ENCODE peak calls at places on chromosomes 2 and 18, in seven cellular contexts. Y, E, D, R, H, P and W are unnamed samples.

GRCh38 chr2:174591740-174592139 is 5.9 kb downstream of the WIPF1 start:
- DNase-seq in Y (no peak), E (no peak), D (no peak), R (no peak), H (no peak), P (no peak), W (no peak)

GRCh38 chr2:240769096-240769495 is 50.9 kb downstream of the KIF1A start:
- DNase-seq in Y (no peak), E (no peak), D (no peak), R (no peak), H (no peak), P (no peak), W (no peak)

GRCh38 chr2:112627060-112628040 is 18.4 kb upstream of the SLC20A1 start:
- DNase-seq in Y (peak; percentile 97), E (no peak), D (no peak), R (no peak), H (no peak), P (no peak), W (no peak)

GRCh38 chr18:7683753-7684152 is 116.6 kb downstream of the PTPRM start:
- DNase-seq in Y (no peak), E (no peak), D (no peak), R (no peak), H (no peak), P (no peak), W (no peak)

GRCh38 chr2:152558174-152559091 is 158.8 kb downstream of the PRPF40A start:
- DNase-seq in Y (peak; percentile 87), E (no peak), D (no peak), R (no peak), H (no peak), P (no peak), W (no peak)

GRCh38 chr2:10057231-10058107 is 14.1 kb downstream of the KLF11 start:
- DNase-seq in Y (peak; percentile 75), E (peak; percentile 81), D (peak; percentile 95), R (peak; percentile 79), H (peak; percentile 69), P (no peak), W (peak; percentile 75)

GRCh38 chr18:58578835-58579560 is 49.9 kb downstream of the ALPK2 start:
- DNase-seq in Y (peak; percentile 86), E (no peak), D (peak; percentile 30), R (no peak), H (no peak), P (no peak), W (no peak)

GRCh38 chr2:120109186-120110061 is 96.5 kb downstream of the EPB41L5 start:
- DNase-seq in Y (peak; percentile 34), E (no peak), D (peak; percentile 8), R (no peak), H (no peak), P (no peak), W (no peak)

GRCh38 chr2:3519255-3520190 is at the start of gene ADI1:
- DNase-seq in Y (peak; percentile 74), E (peak; percentile 89), D (peak; percentile 94), R (peak; percentile 79), H (no peak), P (peak; percentile 75), W (peak; percentile 96)

GRCh38 chr2:3516831-3517230 is 2.5 kb downstream of the ADI1 start:
- DNase-seq in Y (no peak), E (no peak), D (peak; percentile 2), R (no peak), H (no peak), P (no peak), W (no peak)

GRCh38 chr2:3517948-3518495 is 1.3 kb downstream of the ADI1 start:
- DNase-seq in Y (no peak), E (no peak), D (no peak), R (no peak), H (no peak), P (no peak), W (no peak)

GRCh38 chr2:3520591-3520990 is 1.3 kb upstream of the ADI1 start:
- DNase-seq in Y (no peak), E (no peak), D (peak; percentile 7), R (no peak), H (no peak), P (no peak), W (no peak)

GRCh38 chr2:3518496-3519254 is 656 bp downstream of the ADI1 start:
- DNase-seq in Y (peak; percentile 95), E (peak; percentile 95), D (peak; percentile 100), R (peak; percentile 95), H (peak; percentile 100), P (peak; percentile 94), W (peak; percentile 99)
- TF ChIP-seq CTCF in Y (no peak), E (no peak), D (no peak), R (peak; percentile 4), H (no peak), P (peak; percentile 20), W (no peak)

DNA sequence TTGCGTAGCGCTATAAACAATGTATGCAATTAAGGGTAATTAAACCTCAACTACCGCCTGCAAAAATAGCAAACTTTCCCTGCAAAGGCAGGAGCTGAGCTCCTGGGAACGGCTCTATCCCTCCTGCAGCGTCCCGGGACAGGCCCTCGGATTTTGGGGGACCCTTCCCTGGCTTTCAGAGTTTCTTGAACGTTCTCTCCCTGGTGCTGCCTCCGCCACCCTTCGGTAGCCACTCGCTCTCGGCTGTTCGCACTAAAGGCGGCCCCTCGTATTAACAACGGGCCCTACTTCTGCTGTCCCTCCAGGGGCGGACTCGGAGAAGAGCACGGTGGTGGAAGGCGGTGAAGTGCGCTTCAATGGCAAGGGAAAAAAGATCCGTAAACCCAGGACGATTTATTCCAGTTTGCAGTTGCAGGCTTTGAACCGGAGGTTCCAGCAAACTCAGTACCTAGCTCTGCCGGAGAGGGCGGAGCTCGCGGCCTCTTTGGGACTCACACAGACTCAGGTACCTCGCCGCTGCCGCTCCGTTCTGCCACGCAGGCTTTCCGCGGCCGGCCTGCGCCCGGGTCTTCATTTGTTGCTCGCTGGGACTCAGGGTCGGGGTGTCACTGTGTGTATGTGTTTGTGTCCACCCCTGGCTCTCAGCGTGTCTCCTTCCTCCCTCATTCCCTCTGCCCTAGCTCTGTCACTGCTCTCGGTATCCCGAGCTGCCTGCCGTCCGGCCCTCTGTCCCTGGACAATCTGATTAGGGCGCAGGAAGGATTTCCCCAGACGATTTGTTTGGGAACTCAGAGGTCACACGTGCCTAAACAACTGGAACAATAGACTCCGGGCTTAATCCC is 1.3 kb downstream of the DLX1 start:
- DNase-seq in Y (no peak), E (peak; percentile 60), D (peak; percentile 55), R (no peak), H (peak; percentile 65), P (no peak), W (no peak)
- TF ChIP-seq CTCF in Y (no peak), E (no peak), D (peak; percentile 25), R (no peak), H (peak; percentile 18), P (no peak), W (peak; percentile 56)

GRCh38 chr2:6214471-6214870 is 522.3 kb downstream of the SOX11 start:
- DNase-seq in Y (no peak), E (no peak), D (no peak), R (no peak), H (no peak), P (no peak), W (no peak)
- TF ChIP-seq CTCF in Y (no peak), E (no peak), D (no peak), R (no peak), H (no peak), P (no peak), W (peak; percentile 59)

DNA sequence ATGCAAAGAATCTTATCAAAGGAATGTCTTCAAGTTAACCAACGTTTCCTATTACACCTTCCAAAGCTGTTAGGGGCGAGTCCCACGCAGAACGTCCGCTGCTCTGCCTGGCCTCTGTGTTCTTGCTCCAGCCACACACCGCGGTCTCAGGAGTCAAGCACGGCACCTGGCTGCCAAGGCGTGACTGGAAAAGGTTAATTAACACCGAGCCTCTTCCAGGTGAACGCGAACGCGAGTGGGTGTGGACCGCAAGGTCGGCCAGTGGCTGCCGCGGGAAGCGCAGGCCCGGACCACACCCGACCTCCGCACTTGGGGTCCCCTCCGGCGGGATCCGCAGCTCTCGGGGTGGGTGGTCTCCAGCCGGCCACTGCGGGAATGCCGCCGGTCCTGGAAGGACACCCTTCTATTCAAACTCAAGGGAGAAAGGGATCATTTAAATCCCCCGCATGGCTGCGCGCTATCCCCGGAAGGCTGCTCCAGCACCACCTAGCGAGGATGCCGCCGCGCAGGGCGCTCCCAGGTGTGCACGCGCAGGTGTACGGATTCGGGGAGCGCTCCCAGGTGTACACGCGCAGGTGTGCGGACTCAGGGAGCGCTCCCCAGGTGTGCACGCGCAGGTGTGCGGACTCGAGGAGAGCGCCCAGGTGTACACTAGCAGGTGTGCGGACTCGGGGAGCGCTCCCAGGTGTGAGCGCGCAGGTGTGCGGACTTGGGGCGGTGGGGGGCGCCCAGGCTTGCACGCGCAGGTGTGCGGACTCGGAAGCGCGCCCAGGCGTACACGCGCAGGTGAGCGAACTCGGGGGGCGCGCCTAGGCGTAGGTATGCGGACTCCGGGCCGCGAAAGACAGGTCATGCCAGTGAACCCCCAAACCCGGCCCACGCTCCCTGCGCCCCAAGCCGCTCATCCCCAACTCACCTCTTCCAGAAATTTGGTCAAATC is 662 bp downstream of the CYB5A start:
- DNase-seq in Y (no peak), E (peak; percentile 60), D (no peak), R (peak; percentile 43), H (peak; percentile 50), P (peak; percentile 67), W (no peak)
- TF ChIP-seq CTCF in Y (no peak), E (no peak), D (no peak), R (no peak), H (no peak), P (peak; percentile 31), W (no peak)

DNA sequence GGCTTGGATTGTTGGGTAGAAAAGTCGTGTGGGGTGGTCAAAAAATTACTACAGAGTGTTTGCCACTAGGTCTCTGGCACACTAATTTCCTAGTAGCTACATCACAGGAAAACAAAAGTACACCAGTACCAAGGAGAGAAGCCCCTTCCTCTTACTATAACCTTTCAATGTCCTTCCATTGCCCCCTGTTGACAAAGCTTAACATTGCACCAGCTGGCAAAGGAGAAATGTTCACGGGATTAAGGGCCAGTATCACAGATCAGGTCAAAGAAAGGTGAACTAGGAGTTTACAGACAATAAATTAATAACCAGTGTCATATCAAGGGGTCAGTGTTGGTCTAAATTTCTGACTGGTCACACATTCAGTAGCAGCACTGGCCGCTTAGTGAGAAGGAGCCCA is 1139.6 kb upstream of the FAM98A start:
- DNase-seq in Y (no peak), E (no peak), D (peak; percentile 39), R (no peak), H (peak; percentile 25), P (no peak), W (no peak)
- TF ChIP-seq CTCF in Y (no peak), E (no peak), D (peak; percentile 65), R (peak; percentile 17), H (peak; percentile 54), P (no peak), W (no peak)

GRCh38 chr18:44594779-44595467 is 85.8 kb upstream of the SETBP1 start:
- DNase-seq in Y (peak; percentile 69), E (no peak), D (no peak), R (no peak), H (no peak), P (no peak), W (no peak)

GRCh38 chr18:44597797-44598196 is 82.9 kb upstream of the SETBP1 start:
- DNase-seq in Y (no peak), E (no peak), D (no peak), R (no peak), H (no peak), P (no peak), W (no peak)

GRCh38 chr18:44601447-44601846 is 79.2 kb upstream of the SETBP1 start:
- DNase-seq in Y (peak; percentile 91), E (no peak), D (no peak), R (no peak), H (no peak), P (no peak), W (no peak)

GRCh38 chr18:44599409-44599808 is 81.3 kb upstream of the SETBP1 start:
- DNase-seq in Y (no peak), E (no peak), D (no peak), R (peak; percentile 64), H (no peak), P (no peak), W (no peak)

GRCh38 chr18:44598514-44598913 is 82.2 kb upstream of the SETBP1 start:
- DNase-seq in Y (no peak), E (no peak), D (no peak), R (no peak), H (no peak), P (no peak), W (no peak)
- TF ChIP-seq CTCF in Y (no peak), E (no peak), D (no peak), R (no peak), H (no peak), P (no peak), W (peak; percentile 16)